ENCODE peak calls at places on chromosome 12, in four cellular contexts. Y is AG10803, N is astrocyte of the spinal cord, F is fibroblast of mammary gland. C is an unnamed sample.

GRCh38 chr12:53825246-53826081 is 73.7 kb upstream of the CISTR start:
- DNase-seq in Y (no peak), N (no peak), F (peak; percentile 71), C (no peak)

GRCh38 chr12:43893670-43894069 is 57.8 kb downstream of the TMEM117 start:
- DNase-seq in Y (peak; percentile 15), N (peak; percentile 63), F (peak; percentile 79), C (no peak)

GRCh38 chr12:71578694-71579258 is 84.9 kb downstream of the ZFC3H1 start:
- DNase-seq in Y (no peak), N (no peak), F (no peak), C (no peak)

GRCh38 chr12:118884226-118884625 is 97.1 kb upstream of the SRRM4 start:
- DNase-seq in Y (no peak), N (no peak), F (no peak), C (no peak)

GRCh38 chr12:26810330-26810729 is 22.7 kb downstream of the ITPR2 start:
- DNase-seq in Y (peak; percentile 88), N (peak; percentile 88), F (peak; percentile 76), C (peak; percentile 85)

GRCh38 chr12:20364501-20364900 is 3.8 kb upstream of the PDE3A start:
- DNase-seq in Y (no peak), N (no peak), F (no peak), C (no peak)

GRCh38 chr12:45596366-45596765 is 133.1 kb upstream of the ARID2 start:
- DNase-seq in Y (no peak), N (no peak), F (no peak), C (no peak)

GRCh38 chr12:104490221-104490620 is 33.5 kb downstream of the CHST11 start:
- DNase-seq in Y (no peak), N (no peak), F (no peak), C (no peak)

GRCh38 chr12:51591020-51591901 is at the start of gene SCN8A:
- DNase-seq in Y (peak; percentile 66), N (peak; percentile 22), F (peak; percentile 29), C (peak; percentile 11)

GRCh38 chr12:40375076-40375475 is 150.3 kb downstream of the LRRK2 start:
- DNase-seq in Y (peak; percentile 2), N (no peak), F (peak; percentile 11), C (peak; percentile 3)
- TF ChIP-seq CTCF in Y (peak; percentile 38), N (peak; percentile 30), F (peak; percentile 38), C (peak; percentile 28)

GRCh38 chr12:76117067-76117691 is 32.7 kb upstream of the NAP1L1 start:
- DNase-seq in Y (no peak), N (no peak), F (no peak), C (no peak)
- TF ChIP-seq CTCF in Y (no peak), N (no peak), F (no peak), C (no peak)

DNA sequence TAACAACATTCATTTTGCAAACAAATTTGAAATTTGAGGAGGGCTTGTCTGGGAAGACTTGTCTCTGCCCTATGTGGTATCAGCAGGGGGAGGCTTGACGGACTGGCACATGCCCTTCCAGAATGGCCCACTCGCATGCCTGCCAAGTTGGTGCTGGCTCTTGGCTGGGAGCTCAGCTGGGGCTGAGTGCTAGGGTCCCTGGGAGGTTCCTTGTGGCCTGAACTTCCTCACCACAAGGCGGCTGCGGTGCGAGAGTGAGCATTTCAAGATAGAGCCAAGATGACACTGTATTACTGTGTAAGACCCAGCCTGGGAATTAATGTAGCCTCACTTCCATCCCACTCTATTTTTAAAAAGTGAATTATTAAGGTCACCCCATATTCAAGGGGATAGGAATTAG is 271.6 kb upstream of the PLEKHG7 start:
- DNase-seq in Y (no peak), N (no peak), F (no peak), C (no peak)
- TF ChIP-seq CTCF in Y (no peak), N (no peak), F (no peak), C (no peak)

GRCh38 chr12:108518101-108518715 is 3.1 kb downstream of the FICD start:
- DNase-seq in Y (no peak), N (no peak), F (no peak), C (no peak)

GRCh38 chr12:108516511-108517275 is 1.6 kb downstream of the FICD start:
- DNase-seq in Y (peak; percentile 16), N (no peak), F (peak; percentile 21), C (peak; percentile 8)

GRCh38 chr12:108517288-108518100 is 2.4 kb downstream of the FICD start:
- DNase-seq in Y (no peak), N (no peak), F (no peak), C (no peak)

GRCh38 chr12:108518716-108519496 is 3.8 kb downstream of the FICD start:
- DNase-seq in Y (no peak), N (no peak), F (no peak), C (no peak)

DNA sequence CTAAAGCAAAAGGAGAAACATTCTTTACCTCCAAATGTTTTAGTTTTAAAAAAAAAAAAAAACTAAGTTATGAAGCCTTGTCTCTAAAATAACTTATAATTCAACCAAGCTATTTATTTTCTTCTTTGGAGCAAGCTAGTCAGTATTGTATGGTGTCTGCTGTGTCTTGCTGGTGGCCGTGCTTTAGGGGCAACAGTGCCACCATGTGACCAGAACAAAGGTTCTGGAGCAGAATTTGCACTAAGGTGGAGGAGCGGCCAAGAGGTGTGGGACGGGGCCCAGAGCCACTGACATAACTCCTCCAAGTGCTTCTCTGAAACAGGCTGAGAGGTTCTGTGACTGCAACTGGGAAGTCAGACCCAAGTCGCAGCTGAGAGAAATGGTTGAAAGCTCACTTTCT is 4.5 kb downstream of the FICD start:
- DNase-seq in Y (no peak), N (no peak), F (no peak), C (no peak)
- TF ChIP-seq CTCF in Y (no peak), N (no peak), F (no peak), C (no peak)

DNA sequence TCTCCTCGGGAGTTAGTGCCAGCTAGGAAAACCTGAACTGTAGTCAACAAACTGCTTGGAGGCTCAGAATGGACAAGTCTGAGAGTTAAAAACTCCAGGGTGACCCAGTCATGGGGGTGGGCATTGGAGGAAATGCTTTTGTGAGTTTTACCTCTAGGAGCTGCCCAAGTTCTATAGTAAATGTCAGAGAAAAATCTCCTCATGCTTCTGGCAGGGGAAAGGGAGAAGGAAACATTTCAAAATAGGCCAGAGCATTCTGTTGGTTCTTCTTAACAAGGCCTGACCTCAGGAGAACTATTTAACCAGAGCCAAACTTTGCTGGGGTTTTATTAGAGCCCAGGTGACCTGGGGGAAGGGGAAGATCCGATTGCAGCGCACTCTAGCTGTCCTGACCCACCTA is 12.3 kb downstream of the NINJ2 start:
- DNase-seq in Y (no peak), N (no peak), F (no peak), C (no peak)
- TF ChIP-seq CTCF in Y (no peak), N (peak; percentile 4), F (no peak), C (peak; percentile 1)

GRCh38 chr12:57112492-57113294 is 1.5 kb upstream of the STAT6 start:
- DNase-seq in Y (no peak), N (no peak), F (no peak), C (no peak)
- TF ChIP-seq CTCF in Y (peak; percentile 83), N (peak; percentile 83), F (no peak), C (peak; percentile 76)

GRCh38 chr12:93025145-93026103 is 96.3 kb upstream of the EEA1 start:
- DNase-seq in Y (peak; percentile 70), N (peak; percentile 76), F (peak; percentile 82), C (peak; percentile 87)
- TF ChIP-seq CTCF in Y (peak; percentile 82), N (peak; percentile 61), F (peak; percentile 82), C (peak; percentile 74)

GRCh38 chr12:107762874-107763273 is 1.9 kb upstream of the PRDM4 start:
- DNase-seq in Y (no peak), N (no peak), F (no peak), C (no peak)

GRCh38 chr12:107761502-107761904 is 566 bp upstream of the PRDM4 start:
- DNase-seq in Y (no peak), N (no peak), F (no peak), C (no peak)

GRCh38 chr12:107759410-107759809 is 1.5 kb downstream of the PRDM4 start:
- DNase-seq in Y (peak; percentile 80), N (peak; percentile 89), F (peak; percentile 93), C (peak; percentile 74)

GRCh38 chr12:107760207-107760816 is 625 bp downstream of the PRDM4 start:
- DNase-seq in Y (peak; percentile 6), N (no peak), F (no peak), C (no peak)

DNA sequence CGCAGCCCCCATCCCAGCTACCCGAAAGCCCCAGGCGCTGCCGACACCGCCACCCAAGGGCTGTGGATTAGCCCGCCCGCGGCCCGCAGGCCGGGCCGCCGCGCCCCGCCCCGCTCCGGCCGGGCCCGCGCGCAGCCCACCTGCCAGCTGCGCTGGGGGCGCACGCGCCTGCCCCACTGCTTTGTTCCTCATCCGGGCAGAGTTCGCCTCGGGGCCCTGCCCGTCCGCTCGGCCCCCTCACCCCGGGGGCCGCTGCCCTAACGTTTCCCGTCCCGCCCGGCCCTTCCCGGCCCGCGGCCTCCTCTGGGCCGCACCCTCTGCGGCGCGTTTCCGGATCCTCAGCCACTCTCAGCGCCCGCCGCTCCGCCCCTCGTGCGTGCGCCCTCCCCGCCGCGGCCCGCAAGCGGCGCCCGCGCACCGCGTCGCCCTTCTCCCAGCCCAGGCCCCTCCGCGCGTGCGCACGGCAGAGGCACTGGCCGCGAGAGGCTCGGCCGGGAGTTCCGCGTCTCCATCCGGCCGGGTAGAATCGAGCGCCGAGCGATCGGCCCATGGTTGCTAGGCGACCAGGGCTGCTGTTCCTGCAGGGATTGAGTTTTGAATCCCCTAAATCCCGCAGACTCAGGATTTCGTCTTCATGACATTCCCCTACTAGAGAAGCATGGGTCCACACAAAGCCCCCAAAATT is at the start of gene PRDM4:
- DNase-seq in Y (peak; percentile 93), N (peak; percentile 94), F (peak; percentile 89), C (peak; percentile 95)
- TF ChIP-seq CTCF in Y (no peak), N (no peak), F (no peak), C (no peak)